ENCODE peak calls at places on chromosomes 11 and 22, in four cellular contexts. J is K562, I is GM12878, P is WTC11. Z is an unnamed sample.

GRCh38 chr11:8333431-8334401 is 70.0 kb upstream of the LMO1 start:
- DNase-seq in J (peak; percentile 19), I (no peak), P (no peak), Z (no peak)

GRCh38 chr11:67998150-67999045 is 5.5 kb downstream of the UNC93B1 start:
- DNase-seq in J (no peak), I (no peak), P (no peak), Z (no peak)

GRCh38 chr22:36562261-36562835 is 33.4 kb upstream of the EIF3D start:
- DNase-seq in J (peak; percentile 27), I (no peak), P (no peak), Z (no peak)

GRCh38 chr11:6377902-6378694 is 12.2 kb upstream of the SMPD1 start:
- DNase-seq in J (no peak), I (no peak), P (no peak), Z (no peak)

GRCh38 chr22:39512026-39512425 is 8.3 kb upstream of the ATF4 start:
- DNase-seq in J (no peak), I (no peak), P (no peak), Z (no peak)

GRCh38 chr11:20372081-20372480 is 8.6 kb downstream of the HTATIP2 start:
- DNase-seq in J (no peak), I (no peak), P (no peak), Z (no peak)

GRCh38 chr11:763073-763463 is 14.2 kb downstream of the GATD1 start:
- DNase-seq in J (peak; percentile 73), I (no peak), P (peak; percentile 61), Z (no peak)

GRCh38 chr11:78037056-78037455 is 14.0 kb upstream of the KCTD14 start:
- DNase-seq in J (no peak), I (no peak), P (no peak), Z (peak; percentile 58)

GRCh38 chr11:16831281-16832192 is 93.1 kb downstream of the C11orf58 start:
- DNase-seq in J (no peak), I (no peak), P (no peak), Z (no peak)

GRCh38 chr11:21625982-21626381 is 566.9 kb upstream of the ANO5 start:
- DNase-seq in J (no peak), I (no peak), P (no peak), Z (no peak)

GRCh38 chr11:82960000-82960778 is 58.7 kb downstream of the DDIAS start:
- DNase-seq in J (no peak), I (peak; percentile 65), P (no peak), Z (no peak)

GRCh38 chr11:405323-405975 is 9.3 kb downstream of the SIGIRR start:
- DNase-seq in J (no peak), I (no peak), P (peak; percentile 30), Z (no peak)

GRCh38 chr22:50610041-50610451 is 9.5 kb downstream of the MAPK8IP2 start:
- DNase-seq in J (no peak), I (no peak), P (no peak), Z (no peak)

GRCh38 chr11:2092956-2093412 is 46.2 kb downstream of the IGF2 start:
- DNase-seq in J (no peak), I (no peak), P (no peak), Z (no peak)

GRCh38 chr11:69583068-69583467 is 57.9 kb upstream of the CCND1 start:
- DNase-seq in J (no peak), I (no peak), P (no peak), Z (no peak)

GRCh38 chr11:131904756-131905155 is 534.3 kb downstream of the NTM start:
- DNase-seq in J (no peak), I (no peak), P (peak; percentile 53), Z (no peak)

DNA sequence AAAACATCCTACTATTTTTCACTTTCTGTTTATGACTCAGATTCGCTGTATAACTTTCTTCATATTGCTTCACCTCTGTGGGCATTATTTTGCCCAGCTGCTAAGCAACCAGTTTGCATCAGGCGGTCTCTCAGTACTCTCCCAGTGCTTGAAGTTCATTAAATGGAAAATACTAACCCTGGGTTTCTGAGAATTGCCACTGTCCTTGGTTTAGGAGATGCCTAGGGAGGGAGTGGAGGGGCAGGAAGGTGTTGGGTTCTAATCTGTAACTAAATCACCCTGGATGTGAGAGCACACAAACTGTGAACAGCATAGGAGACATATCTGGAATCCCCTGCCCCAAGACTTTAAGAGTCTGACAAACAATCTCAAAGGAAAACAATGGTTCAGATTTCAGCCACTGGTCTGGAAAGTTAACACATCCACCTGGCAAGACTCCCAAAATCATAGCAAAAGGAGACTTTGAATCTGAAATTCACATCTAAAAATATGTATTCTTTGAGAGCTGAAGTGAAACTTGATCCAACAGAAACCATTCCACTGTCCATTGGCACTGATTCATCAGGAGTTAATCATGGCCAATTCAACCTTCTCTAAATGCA is 540.0 kb downstream of the SOX6 start:
- DNase-seq in J (no peak), I (no peak), P (no peak), Z (no peak)
- TF ChIP-seq ETV6 in J (no peak), I (no peak), P (no peak), Z (no peak)

GRCh38 chr11:34680918-34681554 is 60.1 kb downstream of the EHF start:
- DNase-seq in J (no peak), I (no peak), P (no peak), Z (peak; percentile 53)

GRCh38 chr11:34679681-34680080 is 58.8 kb downstream of the EHF start:
- DNase-seq in J (no peak), I (no peak), P (no peak), Z (no peak)

GRCh38 chr11:34680206-34680605 is 59.3 kb downstream of the EHF start:
- DNase-seq in J (no peak), I (no peak), P (no peak), Z (no peak)

GRCh38 chr11:34685864-34686263 is 65.0 kb downstream of the EHF start:
- DNase-seq in J (no peak), I (no peak), P (no peak), Z (no peak)

DNA sequence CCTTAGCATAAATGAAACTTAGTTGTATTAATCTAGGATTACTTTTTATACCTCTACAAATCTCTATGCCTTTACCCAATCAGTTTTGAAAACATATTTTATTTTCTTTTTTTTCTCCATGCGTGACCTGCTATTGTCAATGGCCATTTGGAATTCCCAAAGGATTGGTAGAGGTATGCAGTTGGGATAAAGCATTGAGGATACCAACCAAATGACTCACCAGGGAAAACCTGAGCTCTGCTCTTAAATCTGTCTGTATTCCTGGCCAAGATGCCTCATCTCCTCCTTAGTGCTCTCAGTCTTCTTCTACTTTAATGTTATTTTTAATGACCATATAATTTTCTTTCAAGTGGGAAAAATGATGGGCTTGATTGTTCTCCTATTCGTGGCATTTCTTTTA is 61.9 kb downstream of the EHF start:
- DNase-seq in J (no peak), I (no peak), P (no peak), Z (no peak)
- TF ChIP-seq ETV6 in J (no peak), I (no peak), P (no peak), Z (no peak)

GRCh38 chr11:130448039-130448415 is 418 bp upstream of the ADAMTS15 start:
- DNase-seq in J (no peak), I (no peak), P (no peak), Z (no peak)

GRCh38 chr11:130448416-130449068 is at the start of gene ADAMTS15:
- DNase-seq in J (no peak), I (no peak), P (peak; percentile 91), Z (peak; percentile 9)

GRCh38 chr11:130451261-130452019 is 3.0 kb downstream of the ADAMTS15 start:
- DNase-seq in J (no peak), I (no peak), P (no peak), Z (no peak)

GRCh38 chr11:130449246-130449990 is 973 bp downstream of the ADAMTS15 start:
- DNase-seq in J (no peak), I (no peak), P (peak; percentile 43), Z (no peak)

DNA sequence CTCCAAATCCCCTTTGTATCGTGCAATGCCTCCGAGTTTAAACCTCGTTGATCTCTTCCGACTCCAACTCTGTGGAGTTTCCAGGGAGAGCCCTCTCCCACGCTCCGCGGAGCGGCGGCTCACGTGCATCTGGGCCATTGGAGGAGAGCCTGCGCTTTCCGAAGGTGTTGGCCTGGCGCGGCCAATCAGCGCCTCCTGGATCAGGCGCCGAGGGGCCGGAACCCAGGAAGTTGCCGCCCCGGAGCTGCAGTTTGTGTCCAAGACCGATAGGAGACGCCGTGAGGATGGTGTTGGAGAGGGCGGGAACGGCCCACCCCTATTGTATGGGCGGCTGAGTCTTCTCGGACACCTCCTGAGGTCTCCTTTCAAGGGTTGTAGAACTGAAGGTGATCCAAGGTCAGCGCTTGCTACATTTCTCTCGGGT is 1.6 kb downstream of the ADAMTS15 start:
- DNase-seq in J (no peak), I (no peak), P (peak; percentile 94), Z (no peak)
- TF ChIP-seq ETV6 in J (no peak), I (no peak), P (peak; percentile 97), Z (no peak)

GRCh38 chr11:12529793-12530192 is 144.4 kb upstream of the TEAD1 start:
- DNase-seq in J (no peak), I (no peak), P (no peak), Z (no peak)
- TF ChIP-seq ETV6 in J (no peak), I (no peak), P (no peak), Z (no peak)

GRCh38 chr22:43183496-43184263 is 3.3 kb downstream of the TTLL12 start:
- DNase-seq in J (peak; percentile 85), I (no peak), P (no peak), Z (peak; percentile 67)
- TF ChIP-seq ETV6 in J (no peak), I (no peak), P (no peak), Z (no peak)

DNA sequence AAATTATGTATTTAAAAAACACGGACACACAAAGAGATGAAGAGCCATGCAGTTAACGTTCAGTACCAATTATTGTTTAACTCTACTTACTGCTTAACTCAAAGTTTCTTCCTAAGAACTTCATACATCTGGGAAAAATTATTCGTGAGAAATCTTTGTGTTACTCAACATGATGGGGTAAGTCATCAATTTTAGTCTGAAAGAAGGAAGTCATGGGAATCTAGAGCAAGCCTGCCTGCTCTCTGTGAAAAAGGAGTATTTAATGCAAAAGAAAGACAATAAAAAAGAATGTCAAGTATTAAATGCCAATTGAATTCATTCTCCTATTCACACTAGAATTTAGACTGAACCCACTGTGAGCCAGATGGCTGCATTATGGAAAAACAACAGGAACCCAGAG is 16.0 kb downstream of the TMEM123 start:
- DNase-seq in J (no peak), I (no peak), P (no peak), Z (no peak)
- TF ChIP-seq ETV6 in J (no peak), I (no peak), P (no peak), Z (no peak)

GRCh38 chr11:120236169-120237107 is 3.5 kb upstream of the POU2F3 start:
- DNase-seq in J (peak; percentile 63), I (no peak), P (no peak), Z (no peak)
- TF ChIP-seq ETV6 in J (peak; percentile 32), I (no peak), P (no peak), Z (no peak)

GRCh38 chr22:49007013-49007653 is 820.5 kb downstream of the BRD1 start:
- DNase-seq in J (no peak), I (no peak), P (no peak), Z (no peak)
- TF ChIP-seq ETV6 in J (no peak), I (no peak), P (no peak), Z (no peak)

GRCh38 chr11:81579339-81579738 is 1154.3 kb downstream of the FAM181B start:
- DNase-seq in J (no peak), I (no peak), P (no peak), Z (no peak)
- TF ChIP-seq ETV6 in J (no peak), I (no peak), P (no peak), Z (no peak)